ENCODE peak calls at places on chromosome 22, in eight cellular contexts. I is H9, Q is cardiac muscle cell, O is transverse colon, J is astrocyte of the spinal cord, X is right atrium auricular region, T is fibroblast of lung, A is IMR-90. G is an unnamed sample.
A peak's percentile ranks its signal among the peaks of the same experiment; 100 is the strongest.

GRCh38 chr22:33861216-33861875 is 58.9 kb downstream of the LARGE1 start:
- DNase-seq in I (no peak), J (no peak), T (no peak), X (no peak), A (no peak), Q (no peak), O (no peak), G (no peak)

GRCh38 chr22:46866591-46866990 is 104.1 kb downstream of the TBC1D22A start:
- DNase-seq in O (no peak), J (peak; percentile 87), Q (peak; percentile 45), X (no peak), I (no peak), T (peak; percentile 95), A (peak; percentile 92), G (peak; percentile 96)

GRCh38 chr22:30868663-30869385 is 99.8 kb downstream of the MORC2 start:
- DNase-seq in X (no peak), A (peak; percentile 75), J (peak; percentile 22), Q (no peak), T (peak; percentile 50), I (no peak), O (peak; percentile 5), G (no peak)

GRCh38 chr22:32590556-32590955 is 115.9 kb downstream of the FBXO7 start:
- DNase-seq in O (no peak), I (no peak), X (no peak), J (peak; percentile 4), Q (peak; percentile 68), T (peak; percentile 88), A (peak; percentile 63), G (peak; percentile 18)

GRCh38 chr22:19344420-19344819 is 52.9 kb upstream of the CLTCL1 start:
- DNase-seq in O (no peak), A (no peak), I (no peak), J (no peak), T (no peak), Q (no peak), X (no peak), G (no peak)

GRCh38 chr22:29635734-29636357 is 32.4 kb downstream of the NF2 start:
- DNase-seq in I (no peak), J (peak; percentile 72), Q (peak; percentile 74), O (no peak), X (no peak), T (peak; percentile 69), A (peak; percentile 73), G (peak; percentile 71)

GRCh38 chr22:33919591-33920501 is at the start of gene LARGE1:
- DNase-seq in A (peak; percentile 20), Q (peak; percentile 47), I (peak; percentile 64), O (peak; percentile 67), J (no peak), X (peak; percentile 60), T (peak; percentile 39), G (peak; percentile 8)

GRCh38 chr22:26753125-26753862 is 95.9 kb downstream of the MIAT start:
- DNase-seq in I (peak; percentile 44), T (no peak), Q (no peak), A (no peak), O (no peak), X (no peak), J (no peak), G (no peak)

GRCh38 chr22:17152340-17152739 is 6.7 kb downstream of the HDHD5 start:
- DNase-seq in Q (no peak), A (no peak), I (no peak), T (no peak), X (no peak), J (no peak), O (no peak), G (no peak)

GRCh38 chr22:19984201-19984753 is 32.3 kb downstream of the ARVCF start:
- DNase-seq in I (no peak), J (peak; percentile 74), A (peak; percentile 79), Q (no peak), X (no peak), T (peak; percentile 79), O (no peak), G (peak; percentile 96)

GRCh38 chr22:37077802-37078448 is 26.4 kb downstream of the KCTD17 start:
- DNase-seq in J (peak; percentile 29), T (peak; percentile 23), Q (peak; percentile 66), X (peak; percentile 62), O (peak; percentile 75), A (peak; percentile 37), I (peak; percentile 73), G (peak; percentile 55)

GRCh38 chr22:20972014-20972797 is 5.2 kb downstream of the AIFM3 start:
- DNase-seq in I (no peak), Q (no peak), T (no peak), A (no peak), X (no peak), O (no peak), J (no peak), G (no peak)

GRCh38 chr22:36760716-36761115 is 15.2 kb downstream of the IFT27 start:
- DNase-seq in X (no peak), O (no peak), T (no peak), I (peak; percentile 13), A (no peak), J (no peak), Q (no peak), G (no peak)

GRCh38 chr22:30572840-30573593 is 1.4 kb downstream of the GAL3ST1 start:
- DNase-seq in J (no peak), Q (no peak), X (no peak), T (no peak), A (no peak), I (no peak), O (peak; percentile 66), G (no peak)

GRCh38 chr22:22802346-22802970 is 85.2 kb upstream of the IGLL5 start:
- DNase-seq in X (no peak), O (no peak), I (no peak), Q (peak; percentile 3), J (no peak), T (no peak), A (no peak), G (no peak)

GRCh38 chr22:46842606-46843005 is 80.2 kb downstream of the TBC1D22A start:
- DNase-seq in I (no peak), J (no peak), O (peak; percentile 20), Q (no peak), A (no peak), X (no peak), T (no peak), G (peak; percentile 95)

GRCh38 chr22:45834795-45835194 is 142.2 kb downstream of the WNT7B start:
- DNase-seq in I (no peak), T (no peak), X (no peak), Q (no peak), J (no peak), O (no peak), A (no peak), G (no peak)

GRCh38 chr22:45832180-45832579 is 144.8 kb downstream of the WNT7B start:
- DNase-seq in Q (no peak), X (no peak), J (no peak), I (peak; percentile 52), A (no peak), T (no peak), O (no peak), G (peak; percentile 57)

GRCh38 chr22:45832959-45833580 is 143.9 kb downstream of the WNT7B start:
- DNase-seq in O (no peak), Q (no peak), X (no peak), T (no peak), I (no peak), A (no peak), J (no peak), G (peak; percentile 81)

GRCh38 chr22:45833613-45834012 is 143.3 kb downstream of the WNT7B start:
- DNase-seq in T (no peak), I (no peak), A (no peak), J (no peak), Q (no peak), X (no peak), O (no peak), G (no peak)

GRCh38 chr22:45834241-45834640 is 142.7 kb downstream of the WNT7B start:
- DNase-seq in T (no peak), I (no peak), J (no peak), O (no peak), X (no peak), Q (no peak), A (no peak), G (no peak)
- TF ChIP-seq CTCF in T (no peak), I (no peak), J (no peak), O (no peak), X (no peak), Q (no peak), A (no peak), G (no peak)

GRCh38 chr22:35684270-35684700 is 33.4 kb upstream of the APOL5 start:
- DNase-seq in O (no peak), I (peak; percentile 59), Q (peak; percentile 79), X (no peak), T (peak; percentile 16), A (peak; percentile 38), J (peak; percentile 42), G (peak; percentile 24)
- TF ChIP-seq CTCF in O (no peak), I (peak; percentile 54), Q (peak; percentile 67), X (peak; percentile 52), T (peak; percentile 64), A (peak; percentile 47), J (peak; percentile 35), G (no peak)

DNA sequence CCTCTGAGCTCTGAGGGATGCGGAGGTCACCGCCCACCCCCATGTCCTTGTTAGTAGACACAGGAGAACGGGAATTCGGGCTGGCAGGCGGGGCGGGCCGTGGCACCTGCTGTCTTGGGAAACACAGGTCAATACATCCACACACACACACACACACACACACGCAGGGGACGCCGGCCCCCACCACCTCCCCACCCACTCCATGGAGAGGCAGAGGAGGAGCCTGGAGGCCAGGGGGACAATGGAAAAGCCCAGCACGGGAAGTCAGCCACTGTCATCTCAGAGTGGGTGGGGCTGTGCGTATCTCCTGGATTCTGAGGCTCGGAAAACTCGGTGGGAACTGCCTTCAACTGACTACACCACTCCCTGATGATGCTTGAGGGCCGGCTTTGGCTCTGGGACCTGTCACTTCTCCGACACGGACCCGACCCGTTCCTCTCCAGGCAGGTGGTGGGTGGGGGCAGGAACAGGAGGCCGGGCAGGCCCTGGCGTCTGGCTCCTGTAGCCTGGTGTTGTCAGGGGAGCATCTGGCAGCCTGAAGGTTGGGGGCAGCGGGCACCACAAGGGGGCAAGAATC is 18.5 kb upstream of the TMEM184B start:
- DNase-seq in T (no peak), O (no peak), A (no peak), X (no peak), J (no peak), I (no peak), Q (no peak), G (no peak)
- TF ChIP-seq CTCF in T (no peak), O (no peak), A (no peak), X (no peak), J (peak; percentile 7), I (peak; percentile 12), Q (no peak), G (no peak)

GRCh38 chr22:24510694-24511625 is 15.8 kb downstream of the UPB1 start:
- DNase-seq in X (no peak), I (no peak), O (no peak), A (peak; percentile 68), T (peak; percentile 75), J (peak; percentile 38), Q (peak; percentile 88), G (peak; percentile 35)

GRCh38 chr22:24503851-24504170 is 8.7 kb downstream of the UPB1 start:
- DNase-seq in J (no peak), I (no peak), O (no peak), T (no peak), Q (no peak), X (no peak), A (no peak), G (no peak)

GRCh38 chr22:24506802-24507438 is 11.8 kb downstream of the UPB1 start:
- DNase-seq in I (peak; percentile 50), T (peak; percentile 21), A (peak; percentile 45), J (no peak), O (no peak), X (no peak), Q (no peak), G (peak; percentile 66)

GRCh38 chr22:24505337-24505736 is 10.2 kb downstream of the UPB1 start:
- DNase-seq in A (no peak), J (no peak), T (no peak), I (no peak), O (no peak), Q (no peak), X (no peak), G (no peak)

GRCh38 chr22:24507742-24508141 is 12.6 kb downstream of the UPB1 start:
- DNase-seq in J (no peak), T (no peak), A (no peak), X (no peak), O (no peak), I (peak; percentile 90), Q (no peak), G (no peak)
- TF ChIP-seq CTCF in J (no peak), T (no peak), A (no peak), X (no peak), O (no peak), I (peak; percentile 58), Q (no peak), G (no peak)

G was measured in epithelial cell of esophagus.